ENCODE peak calls at places on chromosome 10, in four cellular contexts. H, S, Y and V are unnamed samples.

GRCh38 chr10:44240766-44241165 is 144.1 kb downstream of the CXCL12 start:
- DNase-seq in H (no peak), Y (no peak), S (no peak), V (no peak)

GRCh38 chr10:91137822-91138221 is 82.6 kb upstream of the PCGF5 start:
- DNase-seq in Y (no peak), S (no peak), H (no peak), V (no peak)

GRCh38 chr10:92826504-92826903 is 21.8 kb upstream of the EXOC6 start:
- DNase-seq in S (no peak), H (no peak), Y (no peak), V (no peak)

GRCh38 chr10:63120554-63120953 is 12.6 kb upstream of the NRBF2 start:
- DNase-seq in H (no peak), Y (no peak), S (no peak), V (no peak)

GRCh38 chr10:133031541-133032125 is 56.1 kb upstream of the ADGRA1 start:
- DNase-seq in H (no peak), Y (no peak), S (no peak), V (no peak)

GRCh38 chr10:77637986-77638765 is 568 bp upstream of the KCNMA1 start:
- DNase-seq in Y (no peak), H (no peak), S (no peak), V (peak)

GRCh38 chr10:36019749-36020148 is 377.7 kb upstream of the FZD8 start:
- DNase-seq in Y (no peak), S (no peak), H (no peak), V (no peak)

GRCh38 chr10:80357804-80358125 is 1.2 kb downstream of the DYDC2 start:
- DNase-seq in S (no peak), Y (no peak), H (no peak), V (no peak)

GRCh38 chr10:102421645-102422585 is 1.3 kb downstream of the FBXL15 start:
- DNase-seq in Y (no peak), S (no peak), H (no peak), V (peak)

GRCh38 chr10:69090687-69091450 is 3.0 kb downstream of the SRGN start:
- DNase-seq in S (no peak), Y (no peak), H (no peak), V (peak)

GRCh38 chr10:61986357-61986756 is 84.9 kb downstream of the ARID5B start:
- DNase-seq in H (no peak), Y (no peak), S (no peak), V (no peak)

GRCh38 chr10:126955396-126955795 is 50.2 kb downstream of the DOCK1 start:
- DNase-seq in Y (no peak), H (no peak), S (no peak), V (no peak)

GRCh38 chr10:122141821-122142651 is 129.1 kb upstream of the BTBD16 start:
- DNase-seq in Y (no peak), S (no peak), H (no peak), V (peak)

GRCh38 chr10:132946311-132946710 is 3.9 kb upstream of the CFAP46 start:
- DNase-seq in H (no peak), Y (no peak), S (no peak), V (no peak)

GRCh38 chr10:6637053-6637452 is 57.0 kb upstream of the PRKCQ start:
- DNase-seq in H (no peak), Y (no peak), S (no peak), V (no peak)

GRCh38 chr10:132293416-132294195 is 14.1 kb downstream of the STK32C start:
- DNase-seq in H (no peak), S (no peak), Y (no peak), V (no peak)

GRCh38 chr10:52442576-52442975 is 128.5 kb downstream of the DKK1 start:
- DNase-seq in S (peak), H (no peak), Y (no peak), V (peak)

GRCh38 chr10:81914736-81915510 is 39.9 kb downstream of the NRG3 start:
- DNase-seq in Y (no peak), H (no peak), S (no peak), V (no peak)

GRCh38 chr10:123139521-123140163 is 3.9 kb downstream of the HMX3 start:
- DNase-seq in H (no peak), Y (no peak), S (no peak), V (peak)

GRCh38 chr10:106577266-106577665 is 587.2 kb downstream of the SORCS1 start:
- DNase-seq in S (peak), Y (no peak), H (no peak), V (peak)

GRCh38 chr10:9010093-9010492 is 955.6 kb downstream of the GATA3 start:
- DNase-seq in S (no peak), Y (no peak), H (peak), V (no peak)

GRCh38 chr10:21369697-21370096 is 155.8 kb downstream of the SKIDA1 start:
- DNase-seq in Y (no peak), S (no peak), H (no peak), V (no peak)

GRCh38 chr10:71433116-71433982 is 36.6 kb downstream of the CDH23 start:
- DNase-seq in Y (no peak), S (no peak), H (no peak), V (no peak)

GRCh38 chr10:101110856-101111523 is 20.1 kb upstream of the TLX1 start:
- DNase-seq in H (no peak), Y (no peak), S (no peak), V (peak)

GRCh38 chr10:70880077-70880534 is 8.3 kb downstream of the PCBD1 start:
- DNase-seq in Y (peak), H (peak), S (peak), V (peak)

GRCh38 chr10:48612241-48612943 is 7.5 kb upstream of the ARHGAP22 start:
- DNase-seq in Y (no peak), S (no peak), H (no peak), V (peak)

GRCh38 chr10:26855186-26855585 is 5.6 kb downstream of the ABI1 start:
- DNase-seq in H (no peak), Y (no peak), S (no peak), V (peak)

GRCh38 chr10:70886921-70887665 is 1.3 kb downstream of the PCBD1 start:
- DNase-seq in Y (no peak), H (no peak), S (no peak), V (no peak)